ENCODE peak calls at places on chromosomes 7 and 10, in eight cellular contexts. F is choroid plexus epithelial cell, X is right lobe of liver, D is esophagus squamous epithelium, H is Panc1, U is adrenal gland, S is A549, Q is Peyer's patch. M is an unnamed sample.

GRCh38 chr7:127392182-127392565 is 334 bp downstream of the ZNF800 start:
- DNase-seq in F (peak), Q (no peak), X (no peak), U (peak), H (no peak), D (peak), S (peak), M (no peak)

GRCh38 chr7:131506597-131506996 is 49.8 kb downstream of the PODXL start:
- DNase-seq in H (no peak), U (no peak), D (no peak), S (no peak), X (no peak), Q (no peak), F (no peak), M (no peak)

GRCh38 chr7:50721160-50721559 is 61.5 kb downstream of the GRB10 start:
- DNase-seq in H (no peak), F (no peak), D (no peak), X (no peak), S (no peak), U (no peak), Q (no peak), M (no peak)

GRCh38 chr7:29764227-29764626 is 42.1 kb upstream of the WIPF3 start:
- DNase-seq in D (no peak), X (no peak), Q (no peak), F (no peak), H (no peak), S (no peak), U (no peak), M (no peak)

GRCh38 chr7:87480386-87480785 is 4.9 kb upstream of the ABCB4 start:
- DNase-seq in X (no peak), D (no peak), H (no peak), Q (no peak), U (no peak), F (no peak), S (no peak), M (peak)

GRCh38 chr10:13555884-13556529 is 27.2 kb upstream of the BEND7 start:
- DNase-seq in Q (no peak), D (no peak), F (no peak), S (no peak), X (no peak), H (no peak), U (no peak), M (no peak)

GRCh38 chr7:19376591-19376990 is 231.4 kb upstream of the FERD3L start:
- DNase-seq in D (no peak), S (no peak), F (peak), H (no peak), X (no peak), Q (no peak), U (no peak), M (no peak)

GRCh38 chr10:126704637-126705036 is 34.1 kb upstream of the C10orf90 start:
- DNase-seq in H (no peak), S (no peak), Q (no peak), X (no peak), F (no peak), D (no peak), U (no peak), M (no peak)

GRCh38 chr7:28732037-28732869 is 225.9 kb downstream of the TRIL start:
- DNase-seq in H (no peak), Q (no peak), X (no peak), D (no peak), F (peak), U (no peak), S (no peak), M (no peak)

GRCh38 chr10:3877092-3878000 is 92.3 kb upstream of the KLF6 start:
- DNase-seq in D (no peak), S (no peak), H (no peak), Q (no peak), X (no peak), F (no peak), U (no peak), M (no peak)

GRCh38 chr7:80764132-80764531 is 125.7 kb downstream of the CD36 start:
- DNase-seq in H (no peak), X (no peak), F (no peak), U (no peak), Q (no peak), D (no peak), S (no peak), M (no peak)

GRCh38 chr7:70660819-70661191 is 471.1 kb upstream of the GALNT17 start:
- DNase-seq in X (no peak), H (no peak), S (no peak), U (no peak), F (no peak), Q (no peak), D (no peak), M (no peak)

GRCh38 chr10:118918689-118919088 is 110.8 kb upstream of the NANOS1 start:
- DNase-seq in X (no peak), U (no peak), S (no peak), F (no peak), D (no peak), H (no peak), Q (no peak), M (no peak)

GRCh38 chr10:104894711-104895110 is 253.6 kb downstream of the SORCS3 start:
- DNase-seq in F (no peak), S (no peak), U (no peak), Q (no peak), D (no peak), H (no peak), X (no peak), M (no peak)

GRCh38 chr10:122448600-122448999 is 5.9 kb upstream of the ARMS2 start:
- DNase-seq in F (no peak), S (no peak), X (no peak), H (no peak), D (no peak), Q (no peak), U (no peak), M (no peak)

GRCh38 chr7:95927781-95928180 is 155.4 kb downstream of the DYNC1I1 start:
- DNase-seq in Q (no peak), H (no peak), F (no peak), U (no peak), X (no peak), D (no peak), S (no peak), M (no peak)

GRCh38 chr10:15122477-15123030 is 25.4 kb downstream of the RPP38 start:
- DNase-seq in D (no peak), Q (no peak), S (no peak), F (peak), U (no peak), H (no peak), X (no peak), M (no peak)

GRCh38 chr10:86315543-86315942 is 51.1 kb downstream of the GRID1 start:
- DNase-seq in U (no peak), S (no peak), H (no peak), X (no peak), D (no peak), Q (no peak), F (no peak), M (no peak)

GRCh38 chr10:42753507-42754154 is 29.0 kb upstream of the BMS1 start:
- DNase-seq in S (peak), D (no peak), X (no peak), Q (no peak), F (no peak), U (no peak), H (no peak), M (no peak)

GRCh38 chr10:101092742-101093386 is 31.1 kb downstream of the KAZALD1 start:
- DNase-seq in Q (no peak), D (no peak), F (no peak), S (no peak), U (no peak), H (no peak), X (peak), M (no peak)

GRCh38 chr10:4391683-4392082 is 434.3 kb upstream of the AKR1E2 start:
- DNase-seq in D (no peak), H (no peak), X (no peak), S (no peak), Q (no peak), F (peak), U (no peak), M (no peak)

GRCh38 chr7:55030314-55030713 is 11.5 kb downstream of the EGFR start:
- DNase-seq in H (no peak), X (no peak), F (peak), D (no peak), S (no peak), U (no peak), Q (no peak), M (no peak)

GRCh38 chr7:113775401-113775800 is 143.4 kb downstream of the PPP1R3A start:
- DNase-seq in S (no peak), Q (no peak), X (no peak), U (no peak), F (no peak), H (no peak), D (no peak), M (no peak)

GRCh38 chr7:113197274-113197673 is 78.9 kb upstream of the SMIM30 start:
- DNase-seq in X (no peak), U (no peak), H (no peak), F (peak), Q (no peak), S (no peak), D (no peak), M (peak)

GRCh38 chr10:131832056-131832685 is 68.6 kb upstream of the PPP2R2D start:
- DNase-seq in D (no peak), F (no peak), U (peak), X (peak), Q (peak), H (no peak), S (no peak), M (no peak)

GRCh38 chr7:136741941-136742340 is 126.5 kb upstream of the CHRM2 start:
- DNase-seq in S (no peak), Q (no peak), X (no peak), F (no peak), D (no peak), U (no peak), H (no peak), M (no peak)

GRCh38 chr10:48779546-48780152 is 95.0 kb downstream of the WDFY4 start:
- DNase-seq in D (no peak), X (no peak), S (no peak), U (no peak), H (no peak), F (no peak), Q (no peak), M (no peak)

GRCh38 chr10:63637833-63638443 is 116.7 kb downstream of the REEP3 start:
- DNase-seq in U (no peak), X (no peak), F (no peak), S (no peak), Q (no peak), D (no peak), H (no peak), M (no peak)

GRCh38 chr10:58994226-58995057 is 182.0 kb upstream of the PHYHIPL start:
- DNase-seq in Q (no peak), X (no peak), F (peak), D (no peak), S (peak), U (no peak), H (peak), M (no peak)

GRCh38 chr7:69859342-69859741 is 261.1 kb downstream of the AUTS2 start:
- DNase-seq in F (no peak), X (no peak), U (no peak), S (no peak), H (no peak), D (no peak), Q (no peak), M (no peak)

GRCh38 chr10:63522129-63522687 is 1.0 kb downstream of the REEP3 start:
- DNase-seq in H (no peak), S (peak), D (no peak), U (no peak), X (no peak), F (no peak), Q (no peak), M (no peak)

GRCh38 chr10:70513848-70514309 is 35.3 kb downstream of the PALD1 start:
- DNase-seq in F (peak), Q (no peak), D (no peak), S (no peak), H (no peak), X (no peak), U (no peak), M (no peak)

GRCh38 chr10:70510904-70511303 is 32.3 kb downstream of the PALD1 start:
- DNase-seq in D (no peak), X (no peak), F (no peak), H (no peak), Q (no peak), S (no peak), U (no peak), M (no peak)

GRCh38 chr10:70512149-70512611 is 33.6 kb downstream of the PALD1 start:
- DNase-seq in U (no peak), S (no peak), F (peak), Q (no peak), D (no peak), X (no peak), H (no peak), M (no peak)

GRCh38 chr10:70515035-70515702 is 36.6 kb downstream of the PALD1 start:
- DNase-seq in U (no peak), S (no peak), Q (no peak), X (no peak), D (no peak), F (no peak), H (no peak), M (no peak)

GRCh38 chr10:70514591-70514990 is 36.0 kb downstream of the PALD1 start:
- DNase-seq in X (no peak), S (no peak), Q (no peak), D (no peak), U (no peak), F (no peak), H (no peak), M (no peak)
- H3K4me3 ChIP-seq in X (no peak), S (no peak), Q (no peak), D (no peak), U (no peak), F (no peak), H (no peak), M (no peak)

GRCh38 chr7:148149730-148150129 is 440.8 kb upstream of the C7orf33 start:
- DNase-seq in U (no peak), F (no peak), S (no peak), Q (no peak), H (no peak), X (no peak), D (no peak), M (no peak)

GRCh38 chr7:148153611-148154010 is 437.0 kb upstream of the C7orf33 start:
- DNase-seq in X (peak), H (no peak), U (peak), Q (no peak), F (no peak), S (no peak), D (no peak), M (no peak)

GRCh38 chr7:148148456-148148855 is 442.1 kb upstream of the C7orf33 start:
- DNase-seq in D (no peak), Q (no peak), F (no peak), S (no peak), H (no peak), U (no peak), X (no peak), M (no peak)

GRCh38 chr7:148155826-148156225 is 434.7 kb upstream of the C7orf33 start:
- DNase-seq in Q (no peak), F (no peak), D (no peak), H (no peak), X (no peak), S (no peak), U (no peak), M (no peak)

GRCh38 chr7:148151778-148152177 is 438.8 kb upstream of the C7orf33 start:
- DNase-seq in U (no peak), F (no peak), X (no peak), D (no peak), S (no peak), Q (no peak), H (no peak), M (no peak)
- TF ChIP-seq CTCF in U (no peak), F (no peak), X (no peak), D (no peak), S (no peak), Q (no peak), H (peak), M (no peak)

DNA sequence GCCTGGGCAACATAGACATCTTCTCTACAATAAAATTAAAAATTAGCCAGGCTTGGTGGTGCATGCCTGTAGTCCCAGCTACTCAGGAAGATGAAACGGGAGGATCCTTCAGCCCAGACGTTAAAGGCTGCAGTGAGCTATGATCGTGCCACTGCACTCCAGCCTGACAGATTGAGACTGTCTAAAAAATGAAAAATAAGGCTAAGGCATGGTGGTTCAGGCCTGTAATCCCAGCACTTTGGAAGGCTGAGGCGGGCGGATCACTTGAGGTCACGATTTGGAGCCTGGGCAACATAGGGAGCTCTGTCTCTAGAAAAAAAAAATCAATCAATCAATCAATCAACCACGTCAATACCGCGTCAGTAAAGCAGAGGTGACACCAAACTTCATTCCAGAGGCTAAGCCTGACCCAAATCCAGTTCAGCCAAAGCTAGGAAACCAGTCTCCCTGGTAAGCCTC is 31.1 kb downstream of the MRPS24 start:
- DNase-seq in X (no peak), U (no peak), Q (no peak), H (no peak), D (no peak), F (no peak), S (no peak), M (no peak)
- H3K4me3 ChIP-seq in X (no peak), U (no peak), Q (no peak), H (peak), D (no peak), F (peak), S (no peak), M (no peak)

GRCh38 chr7:141073641-141074161 is at the start of gene TMEM178B:
- DNase-seq in U (no peak), H (no peak), S (no peak), X (no peak), D (no peak), Q (no peak), F (no peak), M (no peak)

GRCh38 chr7:141073173-141073640 is 657 bp upstream of the TMEM178B start:
- DNase-seq in Q (no peak), U (no peak), H (no peak), D (no peak), S (peak), X (peak), F (peak), M (no peak)

GRCh38 chr7:141072548-141073172 is 1.2 kb upstream of the TMEM178B start:
- DNase-seq in U (peak), Q (no peak), F (peak), X (no peak), D (no peak), H (no peak), S (peak), M (peak)

GRCh38 chr7:141071855-141072547 is 1.9 kb upstream of the TMEM178B start:
- DNase-seq in Q (no peak), S (peak), F (no peak), D (no peak), U (no peak), X (no peak), H (no peak), M (no peak)

GRCh38 chr7:141071260-141071854 is 2.5 kb upstream of the TMEM178B start:
- DNase-seq in U (peak), X (no peak), F (peak), Q (no peak), S (peak), H (no peak), D (no peak), M (no peak)
- TF ChIP-seq CTCF in U (peak), X (no peak), F (peak), Q (no peak), S (peak), H (peak), D (peak), M (peak)